ENCODE peak calls at places on chromosomes 6 and 20, in six cellular contexts. W is sigmoid colon, Q is GM23338, A is SK-N-SH, V is GM12891, N is HL-60. H is an unnamed sample.
A peak's percentile ranks its signal among the peaks of the same experiment; 100 is the strongest.

GRCh38 chr20:37627060-37627766 is 66.6 kb upstream of the CTNNBL1 start:
- DNase-seq in V (peak; percentile 24), Q (peak; percentile 79), A (no peak), W (no peak), N (peak; percentile 22), H (no peak)

GRCh38 chr6:121897337-121897760 is 461.9 kb downstream of the GJA1 start:
- DNase-seq in W (no peak), N (no peak), Q (peak; percentile 7), V (no peak), A (no peak), H (no peak)

GRCh38 chr6:12291785-12292604 is 1.8 kb downstream of the EDN1 start:
- DNase-seq in V (no peak), A (peak; percentile 34), N (no peak), W (no peak), Q (peak; percentile 64), H (no peak)

GRCh38 chr6:34657307-34657978 is 39.1 kb downstream of the ILRUN start:
- DNase-seq in N (no peak), V (no peak), A (no peak), W (peak; percentile 70), Q (peak; percentile 45), H (no peak)

GRCh38 chr6:39005774-39006173 is 42.8 kb upstream of the GLP1R start:
- DNase-seq in V (no peak), Q (no peak), A (no peak), N (no peak), W (no peak), H (no peak)

GRCh38 chr6:50936277-50936681 is 117.6 kb downstream of the TFAP2B start:
- DNase-seq in V (no peak), Q (no peak), W (no peak), A (peak; percentile 50), N (no peak), H (no peak)

GRCh38 chr6:48199502-48199901 is 88.5 kb upstream of the PTCHD4 start:
- DNase-seq in Q (no peak), W (no peak), N (no peak), V (no peak), A (no peak), H (no peak)

GRCh38 chr20:14232650-14233049 is 104.8 kb downstream of the FLRT3 start:
- DNase-seq in Q (no peak), A (no peak), W (no peak), V (no peak), N (no peak), H (no peak)

GRCh38 chr6:125707615-125708243 is 41.7 kb upstream of the HEY2 start:
- DNase-seq in A (no peak), Q (no peak), W (no peak), V (no peak), N (no peak), H (no peak)

GRCh38 chr20:24507182-24507853 is 37.9 kb downstream of the SYNDIG1 start:
- DNase-seq in Q (no peak), N (no peak), V (no peak), A (no peak), W (no peak), H (no peak)

GRCh38 chr6:27865952-27866369 is 46.2 kb downstream of the OR2B2 start:
- DNase-seq in V (no peak), N (no peak), Q (peak; percentile 67), W (no peak), A (no peak), H (no peak)

GRCh38 chr20:48236485-48237055 is 451.3 kb upstream of the SULF2 start:
- DNase-seq in N (no peak), Q (no peak), W (peak; percentile 60), V (no peak), A (no peak), H (no peak)

GRCh38 chr6:57262491-57262890 is 40.4 kb upstream of the RAB23 start:
- DNase-seq in W (peak; percentile 94), N (no peak), A (no peak), Q (no peak), V (no peak), H (no peak)

GRCh38 chr6:6790891-6791290 is 202.4 kb downstream of the LY86 start:
- DNase-seq in N (no peak), V (no peak), W (no peak), A (no peak), Q (no peak), H (no peak)

GRCh38 chr20:50711113-50711825 is 19.9 kb upstream of the RIPOR3 start:
- DNase-seq in V (no peak), Q (no peak), N (no peak), A (no peak), W (no peak), H (no peak)

GRCh38 chr6:142833054-142833453 is 111.9 kb downstream of the HIVEP2 start:
- DNase-seq in A (no peak), Q (no peak), V (no peak), W (no peak), N (no peak), H (no peak)

GRCh38 chr6:135346747-135347146 is 150.8 kb downstream of the AHI1 start:
- DNase-seq in A (peak; percentile 3), V (no peak), W (no peak), Q (no peak), N (no peak), H (no peak)

GRCh38 chr6:52157301-52157930 is 28.8 kb upstream of the IL17A start:
- DNase-seq in A (no peak), W (no peak), Q (no peak), N (no peak), V (no peak), H (no peak)

GRCh38 chr6:148830614-148831013 is 83.8 kb downstream of the UST start:
- DNase-seq in W (no peak), V (no peak), Q (no peak), N (no peak), A (no peak), H (no peak)

GRCh38 chr6:131949909-131950766 is 1.0 kb downstream of the CCN2 start:
- DNase-seq in Q (peak; percentile 75), A (peak; percentile 74), N (no peak), V (peak; percentile 32), W (peak; percentile 92), H (peak; percentile 15)

GRCh38 chr6:29553268-29554057 is 6.1 kb downstream of the UBD start:
- DNase-seq in W (peak; percentile 87), Q (peak; percentile 90), A (peak; percentile 53), V (no peak), N (no peak), H (no peak)

GRCh38 chr6:40398810-40399477 is 188.2 kb downstream of the LRFN2 start:
- DNase-seq in V (no peak), A (no peak), Q (peak; percentile 79), N (no peak), W (no peak), H (no peak)

GRCh38 chr6:38750968-38751615 is 36.0 kb downstream of the DNAH8 start:
- DNase-seq in V (no peak), A (no peak), Q (no peak), N (no peak), W (no peak), H (no peak)

GRCh38 chr6:70385931-70386330 is 27.4 kb upstream of the FAM135A start:
- DNase-seq in A (no peak), N (no peak), W (no peak), Q (no peak), V (no peak), H (no peak)

GRCh38 chr6:106799008-106799952 is 169.9 kb downstream of the QRSL1 start:
- DNase-seq in W (no peak), Q (no peak), A (no peak), V (no peak), N (no peak), H (no peak)

GRCh38 chr6:36762123-36762522 is 64.5 kb downstream of the RAB44 start:
- DNase-seq in Q (no peak), V (no peak), A (no peak), W (no peak), N (no peak), H (no peak)

GRCh38 chr20:46770330-46771194 is 61.1 kb downstream of the SLC2A10 start:
- DNase-seq in W (no peak), A (no peak), V (no peak), Q (no peak), N (no peak), H (no peak)

GRCh38 chr6:15363164-15363522 is 117.3 kb downstream of the JARID2 start:
- DNase-seq in N (no peak), W (no peak), A (no peak), V (no peak), Q (no peak), H (no peak)
- TF ChIP-seq POLR2AphosphoS5 in N (no peak), W (no peak), A (no peak), V (no peak), Q (no peak), H (no peak)

GRCh38 chr6:32183030-32183429 is 1.0 kb downstream of the AGER start:
- DNase-seq in N (no peak), V (no peak), W (no peak), A (no peak), Q (no peak), H (no peak)

GRCh38 chr6:32181890-32182529 is 2.0 kb downstream of the AGER start:
- DNase-seq in W (no peak), A (no peak), V (no peak), Q (no peak), N (no peak), H (no peak)

GRCh38 chr6:32182617-32183016 is 1.4 kb downstream of the AGER start:
- DNase-seq in N (no peak), A (no peak), V (no peak), W (no peak), Q (no peak), H (no peak)

GRCh38 chr6:32183483-32184083 is 470 bp downstream of the AGER start:
- DNase-seq in W (no peak), V (no peak), A (peak; percentile 7), N (no peak), Q (no peak), H (no peak)

GRCh38 chr6:32184084-32184640 is at the start of gene AGER:
- DNase-seq in Q (no peak), W (no peak), N (no peak), A (peak; percentile 6), V (no peak), H (no peak)
- TF ChIP-seq POLR2AphosphoS5 in Q (no peak), W (no peak), N (no peak), A (no peak), V (peak; percentile 33), H (peak; percentile 71)

GRCh38 chr20:3316131-3316530 is 77.1 kb upstream of the SLC4A11 start:
- DNase-seq in W (no peak), Q (no peak), V (no peak), A (no peak), N (no peak), H (no peak)
- TF ChIP-seq POLR2AphosphoS5 in W (no peak), Q (no peak), V (no peak), A (no peak), N (no peak), H (no peak)

GRCh38 chr6:144796070-144796469 is 510.9 kb downstream of the UTRN start:
- DNase-seq in W (no peak), V (no peak), N (no peak), Q (no peak), A (no peak), H (no peak)
- TF ChIP-seq POLR2AphosphoS5 in W (no peak), V (no peak), N (no peak), Q (no peak), A (no peak), H (no peak)